ENCODE peak calls at places on chromosome 20, in five cellular contexts. W is tibial nerve, T is GM13977, L is foreskin fibroblast, H is fibroblast of lung. C is an unnamed sample.

GRCh38 chr20:32052090-32052791 is at the start of gene HCK:
- DNase-seq in W (no peak), L (peak), T (peak), H (no peak), C (no peak)

GRCh38 chr20:44496976-44497375 is 21.3 kb downstream of the TTPAL start:
- DNase-seq in T (peak), W (no peak), L (peak), H (peak), C (no peak)

GRCh38 chr20:63576311-63576710 is 2.3 kb upstream of the HELZ2 start:
- DNase-seq in W (no peak), H (no peak), T (no peak), L (no peak), C (no peak)

GRCh38 chr20:4082406-4083102 is 67.2 kb upstream of the RNF24 start:
- DNase-seq in T (peak), H (peak), L (peak), W (no peak), C (no peak)

GRCh38 chr20:50536333-50536732 is 26.1 kb downstream of the PTPN1 start:
- DNase-seq in H (no peak), W (no peak), T (no peak), L (no peak), C (no peak)

GRCh38 chr20:43949741-43950618 is 35.3 kb downstream of the TOX2 start:
- DNase-seq in H (no peak), W (no peak), T (peak), L (no peak), C (no peak)

GRCh38 chr20:48784273-48784641 is 43.5 kb downstream of the PREX1 start:
- DNase-seq in T (no peak), H (no peak), W (no peak), L (no peak), C (no peak)

GRCh38 chr20:22918286-22918983 is 116.7 kb upstream of the SSTR4 start:
- DNase-seq in T (no peak), L (peak), H (no peak), W (no peak), C (no peak)

GRCh38 chr20:23446505-23446904 is 6.2 kb downstream of the CST11 start:
- DNase-seq in W (no peak), L (peak), H (peak), T (peak), C (no peak)

GRCh38 chr20:32050851-32051556 is 1.0 kb upstream of the HCK start:
- DNase-seq in H (no peak), W (no peak), T (no peak), L (no peak), C (no peak)

GRCh38 chr20:16368645-16369292 is 204.5 kb downstream of the KIF16B start:
- DNase-seq in T (no peak), H (peak), L (peak), W (no peak), C (no peak)

GRCh38 chr20:44071526-44072111 is 115.4 kb downstream of the JPH2 start:
- DNase-seq in W (no peak), L (no peak), T (no peak), H (no peak), C (no peak)

GRCh38 chr20:49851234-49851755 is 38.7 kb downstream of the SLC9A8 start:
- DNase-seq in L (no peak), H (no peak), T (no peak), W (no peak), C (no peak)

GRCh38 chr20:17616480-17617211 is 46.8 kb downstream of the DSTN start:
- DNase-seq in H (no peak), T (peak), L (no peak), W (no peak), C (no peak)

GRCh38 chr20:46558511-46558959 is 8.1 kb upstream of the OCSTAMP start:
- DNase-seq in H (peak), L (peak), T (no peak), W (no peak), C (peak)

GRCh38 chr20:46343358-46344357 is 35.4 kb upstream of the CDH22 start:
- DNase-seq in H (no peak), W (no peak), L (no peak), T (no peak), C (no peak)

GRCh38 chr20:56411759-56412472 is at the start of gene CASS4:
- DNase-seq in H (peak), W (no peak), T (peak), L (peak), C (no peak)

GRCh38 chr20:48142258-48142657 is 357.0 kb upstream of the SULF2 start:
- DNase-seq in L (no peak), H (no peak), T (no peak), W (no peak), C (no peak)

GRCh38 chr20:38617011-38617829 is 15.6 kb downstream of the ARHGAP40 start:
- DNase-seq in W (no peak), L (peak), H (no peak), T (no peak), C (no peak)

GRCh38 chr20:32465092-32465900 is 107.2 kb downstream of the ASXL1 start:
- DNase-seq in T (no peak), W (no peak), L (peak), H (peak), C (peak)

GRCh38 chr20:53708129-53708968 is 114.7 kb upstream of the ZNF217 start:
- DNase-seq in L (peak), T (peak), W (no peak), H (peak), C (no peak)

GRCh38 chr20:17661121-17661744 is 20.8 kb downstream of the RRBP1 start:
- DNase-seq in T (peak), W (peak), H (no peak), L (peak), C (no peak)

GRCh38 chr20:37417857-37418501 is 72.0 kb downstream of the SRC start:
- DNase-seq in T (no peak), L (peak), H (peak), W (no peak), C (no peak)

GRCh38 chr20:1777476-1777820 is 117.8 kb upstream of the SIRPA start:
- DNase-seq in L (no peak), T (no peak), W (no peak), H (no peak), C (no peak)

GRCh38 chr20:16459019-16459700 is 114.1 kb downstream of the KIF16B start:
- DNase-seq in L (peak), W (no peak), H (peak), T (no peak), C (peak)

GRCh38 chr20:25460591-25461280 is 53.3 kb downstream of the GINS1 start:
- DNase-seq in L (no peak), T (no peak), H (no peak), W (no peak), C (no peak)

GRCh38 chr20:63132131-63132714 is 83.7 kb downstream of the YTHDF1 start:
- DNase-seq in L (no peak), W (no peak), H (no peak), T (no peak), C (no peak)

GRCh38 chr20:8076505-8077498 is 55.3 kb upstream of the PLCB1 start:
- DNase-seq in H (no peak), T (no peak), L (peak), W (no peak), C (no peak)

GRCh38 chr20:8082999-8083398 is 49.1 kb upstream of the PLCB1 start:
- DNase-seq in H (peak), W (no peak), T (no peak), L (peak), C (no peak)

GRCh38 chr20:8079976-8080375 is 52.1 kb upstream of the PLCB1 start:
- DNase-seq in L (peak), T (no peak), W (no peak), H (no peak), C (no peak)

GRCh38 chr20:8078528-8078914 is 53.5 kb upstream of the PLCB1 start:
- DNase-seq in H (no peak), T (no peak), L (no peak), W (no peak), C (no peak)

GRCh38 chr20:8082025-8082424 is 50.0 kb upstream of the PLCB1 start:
- DNase-seq in L (peak), H (no peak), T (no peak), W (no peak), C (no peak)
- TF ChIP-seq CTCF in L (peak), H (peak), T (no peak), W (peak), C (peak)

GRCh38 chr20:10636326-10636818 is 37.4 kb downstream of the JAG1 start:
- DNase-seq in L (peak), T (no peak), W (no peak), H (peak), C (no peak)
- TF ChIP-seq CTCF in L (no peak), T (no peak), W (no peak), H (no peak), C (no peak)

DNA sequence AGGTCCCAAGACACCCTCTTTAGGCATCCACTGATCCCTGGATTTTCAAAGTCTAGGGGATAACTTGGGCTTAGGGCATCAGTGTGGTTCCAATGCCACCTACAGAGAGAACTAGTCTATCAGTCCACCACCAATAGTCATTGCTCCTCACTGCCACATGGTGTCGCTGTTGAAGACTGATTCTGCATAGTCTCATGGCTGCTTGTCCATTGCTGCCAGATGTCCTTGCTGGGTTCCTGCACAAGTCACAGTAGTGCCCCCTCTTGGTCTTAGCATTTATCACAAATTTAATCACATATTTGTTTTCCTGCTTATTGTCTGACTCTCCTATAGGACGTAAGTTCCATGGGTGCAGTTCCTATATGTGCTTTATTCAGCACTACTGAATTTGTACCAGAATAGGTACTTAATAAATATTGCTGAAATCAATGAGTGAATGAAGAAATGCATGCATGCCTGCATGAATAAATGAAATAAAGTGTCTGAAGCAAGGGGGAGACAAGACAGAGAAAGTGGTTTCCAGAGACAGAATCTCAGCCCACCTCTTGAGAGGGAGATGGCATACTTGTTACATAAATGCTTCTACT is 45.9 kb upstream of the RALY start:
- DNase-seq in L (peak), T (peak), H (peak), W (no peak), C (no peak)
- TF ChIP-seq CTCF in L (peak), T (peak), H (peak), W (peak), C (peak)

DNA sequence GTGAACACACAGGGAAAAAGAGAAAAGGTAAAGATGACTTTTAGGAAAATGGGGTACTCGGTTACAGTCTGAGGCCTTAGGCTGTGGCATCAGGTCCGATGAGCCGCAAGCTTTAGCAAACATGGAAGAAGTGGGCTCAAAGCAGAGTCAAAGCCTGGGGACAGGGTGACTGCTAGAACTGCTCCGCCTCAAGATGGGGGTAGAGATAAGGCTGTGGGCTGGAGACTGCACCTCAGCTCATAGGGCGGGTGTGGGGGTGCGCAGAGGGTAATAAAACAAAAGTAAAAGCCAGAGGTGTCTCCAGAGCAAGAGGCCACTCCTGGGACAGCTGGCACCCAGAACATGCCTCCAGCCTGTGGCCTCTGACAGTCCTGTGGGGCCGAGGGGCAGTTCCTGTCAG is 21.3 kb upstream of the SYNDIG1 start:
- DNase-seq in H (no peak), T (no peak), W (no peak), L (no peak), C (no peak)
- TF ChIP-seq CTCF in H (no peak), T (no peak), W (no peak), L (no peak), C (no peak)

GRCh38 chr20:58692579-58693225 is at the start of gene NPEPL1:
- DNase-seq in W (peak), H (peak), L (peak), T (peak), C (peak)
- TF ChIP-seq CTCF in W (peak), H (no peak), L (no peak), T (peak), C (no peak)

DNA sequence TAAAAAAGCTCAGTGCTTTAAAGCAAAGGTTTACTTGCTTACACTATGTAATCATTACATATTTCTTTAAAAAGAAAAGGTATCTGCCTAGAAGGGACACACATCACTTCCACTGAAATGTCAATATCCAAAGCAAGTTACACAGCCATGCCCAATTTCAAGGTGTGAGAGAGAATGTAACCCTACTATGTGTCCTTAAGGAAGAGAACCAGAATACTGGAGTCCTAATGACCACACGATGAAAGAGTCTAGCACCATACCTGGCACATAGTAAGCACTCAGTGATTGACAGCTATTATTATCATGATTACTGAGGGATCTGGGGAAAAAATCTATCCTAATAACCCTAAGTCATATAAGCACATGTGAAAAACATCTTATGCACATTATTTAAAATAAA is 10.4 kb downstream of the CHD6 start:
- DNase-seq in H (no peak), W (no peak), L (no peak), T (no peak), C (no peak)
- TF ChIP-seq CTCF in H (no peak), W (no peak), L (no peak), T (no peak), C (no peak)

GRCh38 chr20:7505152-7505834 is 435.0 kb downstream of the HAO1 start:
- DNase-seq in L (no peak), T (no peak), W (no peak), H (no peak), C (no peak)
- TF ChIP-seq CTCF in L (no peak), T (no peak), W (no peak), H (no peak), C (no peak)

DNA sequence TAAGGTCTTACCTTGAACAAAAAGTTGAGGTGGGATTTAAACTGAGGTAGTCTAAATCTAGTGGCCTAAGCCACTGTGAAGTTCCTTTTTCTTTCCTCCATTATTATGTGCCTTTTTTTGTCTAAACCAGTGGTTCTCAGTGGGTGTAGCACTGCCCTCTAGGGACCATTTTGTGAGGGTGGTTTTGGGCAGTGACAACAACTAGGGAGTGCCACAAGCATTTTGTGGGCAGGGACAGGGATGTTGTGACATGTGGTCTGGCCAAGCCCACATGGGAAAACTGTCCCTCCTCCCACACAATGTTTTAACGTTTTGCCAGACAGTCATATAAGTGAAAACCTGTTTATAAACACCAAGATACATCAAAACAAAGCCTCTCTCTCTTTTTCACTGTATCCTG is 899.4 kb upstream of the FLRT3 start:
- DNase-seq in H (peak), T (peak), W (no peak), L (peak), C (peak)
- TF ChIP-seq CTCF in H (peak), T (peak), W (no peak), L (peak), C (peak)

C was measured in AG09319.